ENCODE peak calls at places on chromosomes 7 and 10, in ten cellular contexts. One of them, this sample, is unnamed.

GRCh38 chr10:15472431-15473400 is 101.6 kb upstream of the FAM171A1 start:
- DNase-seq in NCI-H1105 treated with DMSO at 0.1 percent for 48 hours: no peak
- DNase-seq in GM04504: peak
- DNase-seq in left kidney: peak
- DNase-seq in GM12892: no peak
- DNase-seq in nucleus accumbens: no peak
- DNase-seq in mucosa of gallbladder: peak
- DNase-seq in neuronal stem cell: no peak
- DNase-seq in NCI-H1694 treated with DMSO at 0.1 percent for 48 hours: no peak
- DNase-seq in activated T-cell treated with anti-CD3 and anti-CD28 coated beads, Interleukin-2, amount 50 U/mL, for 4 hours: no peak
- DNase-seq in this sample: no peak

GRCh38 chr10:112562803-112563663 is 116.0 kb downstream of the VTI1A start:
- DNase-seq in NCI-H1105 treated with DMSO at 0.1 percent for 48 hours: peak
- DNase-seq in GM04504: no peak
- DNase-seq in left kidney: peak
- DNase-seq in GM12892: no peak
- DNase-seq in nucleus accumbens: no peak
- DNase-seq in mucosa of gallbladder: no peak
- DNase-seq in neuronal stem cell: peak
- DNase-seq in NCI-H1694 treated with DMSO at 0.1 percent for 48 hours: no peak
- DNase-seq in activated T-cell treated with anti-CD3 and anti-CD28 coated beads, Interleukin-2, amount 50 U/mL, for 4 hours: no peak
- DNase-seq in this sample: no peak

GRCh38 chr10:116721991-116722392 is 20.4 kb downstream of the HSPA12A start:
- DNase-seq in NCI-H1105 treated with DMSO at 0.1 percent for 48 hours: no peak
- DNase-seq in GM04504: no peak
- DNase-seq in left kidney: peak
- DNase-seq in GM12892: no peak
- DNase-seq in nucleus accumbens: no peak
- DNase-seq in mucosa of gallbladder: no peak
- DNase-seq in neuronal stem cell: no peak
- DNase-seq in NCI-H1694 treated with DMSO at 0.1 percent for 48 hours: no peak
- DNase-seq in activated T-cell treated with anti-CD3 and anti-CD28 coated beads, Interleukin-2, amount 50 U/mL, for 4 hours: no peak
- DNase-seq in this sample: no peak

GRCh38 chr7:87599336-87599735 is 1.3 kb downstream of the ABCB1 start:
- DNase-seq in NCI-H1105 treated with DMSO at 0.1 percent for 48 hours: no peak
- DNase-seq in GM04504: no peak
- DNase-seq in left kidney: no peak
- DNase-seq in GM12892: peak
- DNase-seq in nucleus accumbens: no peak
- DNase-seq in mucosa of gallbladder: peak
- DNase-seq in neuronal stem cell: no peak
- DNase-seq in NCI-H1694 treated with DMSO at 0.1 percent for 48 hours: no peak
- DNase-seq in activated T-cell treated with anti-CD3 and anti-CD28 coated beads, Interleukin-2, amount 50 U/mL, for 4 hours: peak
- DNase-seq in this sample: no peak

GRCh38 chr7:101018271-101019167 is 1.4 kb upstream of the MUC17 start:
- DNase-seq in NCI-H1105 treated with DMSO at 0.1 percent for 48 hours: no peak
- DNase-seq in GM04504: no peak
- DNase-seq in left kidney: peak
- DNase-seq in GM12892: peak
- DNase-seq in nucleus accumbens: no peak
- DNase-seq in mucosa of gallbladder: no peak
- DNase-seq in neuronal stem cell: peak
- DNase-seq in NCI-H1694 treated with DMSO at 0.1 percent for 48 hours: no peak
- DNase-seq in activated T-cell treated with anti-CD3 and anti-CD28 coated beads, Interleukin-2, amount 50 U/mL, for 4 hours: no peak
- DNase-seq in this sample: no peak

GRCh38 chr7:129969881-129970446 is 17.2 kb upstream of the UBE2H start:
- DNase-seq in NCI-H1105 treated with DMSO at 0.1 percent for 48 hours: no peak
- DNase-seq in GM04504: peak
- DNase-seq in left kidney: peak
- DNase-seq in GM12892: no peak
- DNase-seq in nucleus accumbens: no peak
- DNase-seq in mucosa of gallbladder: peak
- DNase-seq in neuronal stem cell: no peak
- DNase-seq in NCI-H1694 treated with DMSO at 0.1 percent for 48 hours: no peak
- DNase-seq in activated T-cell treated with anti-CD3 and anti-CD28 coated beads, Interleukin-2, amount 50 U/mL, for 4 hours: no peak
- DNase-seq in this sample: no peak

GRCh38 chr10:101694056-101694673 is 805 bp downstream of the FBXW4 start:
- DNase-seq in NCI-H1105 treated with DMSO at 0.1 percent for 48 hours: no peak
- DNase-seq in GM04504: peak
- DNase-seq in left kidney: peak
- DNase-seq in GM12892: peak
- DNase-seq in nucleus accumbens: peak
- DNase-seq in mucosa of gallbladder: peak
- DNase-seq in neuronal stem cell: peak
- DNase-seq in NCI-H1694 treated with DMSO at 0.1 percent for 48 hours: no peak
- DNase-seq in activated T-cell treated with anti-CD3 and anti-CD28 coated beads, Interleukin-2, amount 50 U/mL, for 4 hours: peak
- DNase-seq in this sample: peak

GRCh38 chr7:69818647-69819161 is 220.4 kb downstream of the AUTS2 start:
- DNase-seq in NCI-H1105 treated with DMSO at 0.1 percent for 48 hours: no peak
- DNase-seq in GM04504: no peak
- DNase-seq in left kidney: no peak
- DNase-seq in GM12892: no peak
- DNase-seq in nucleus accumbens: no peak
- DNase-seq in mucosa of gallbladder: no peak
- DNase-seq in neuronal stem cell: no peak
- DNase-seq in NCI-H1694 treated with DMSO at 0.1 percent for 48 hours: no peak
- DNase-seq in activated T-cell treated with anti-CD3 and anti-CD28 coated beads, Interleukin-2, amount 50 U/mL, for 4 hours: no peak
- DNase-seq in this sample: no peak

GRCh38 chr10:17735166-17735941 is 16.6 kb upstream of the TMEM236 start:
- DNase-seq in NCI-H1105 treated with DMSO at 0.1 percent for 48 hours: no peak
- DNase-seq in GM04504: no peak
- DNase-seq in left kidney: no peak
- DNase-seq in GM12892: no peak
- DNase-seq in nucleus accumbens: no peak
- DNase-seq in mucosa of gallbladder: no peak
- DNase-seq in neuronal stem cell: no peak
- DNase-seq in NCI-H1694 treated with DMSO at 0.1 percent for 48 hours: peak
- DNase-seq in activated T-cell treated with anti-CD3 and anti-CD28 coated beads, Interleukin-2, amount 50 U/mL, for 4 hours: no peak
- DNase-seq in this sample: no peak